ENCODE peak calls at places on chromosomes 13 and 19, in six cellular contexts. I is activated CD4-positive, alpha-beta T cell treated with anti-CD3 and anti-CD28 coated beads, Interleukin-2, amount 50 U/mL, for 4 hours; G is activated T-cell treated with anti-CD3 and anti-CD28 coated beads for 1 hour; F is T-helper 2 cell; L is foreskin keratinocyte; R is AG04450. M is an unnamed sample.

GRCh38 chr13:88887045-88887662 is 1216.0 kb downstream of the SLITRK5 start:
- DNase-seq in G (no peak), F (no peak), L (no peak), R (no peak), I (no peak), M (no peak)

GRCh38 chr19:11088508-11089253 is 582 bp upstream of the LDLR start:
- DNase-seq in G (no peak), R (no peak), I (no peak), F (no peak), L (no peak), M (no peak)

GRCh38 chr19:42028304-42029216 is 34.5 kb upstream of the ATP1A3 start:
- DNase-seq in I (no peak), G (peak), F (no peak), R (no peak), L (no peak), M (no peak)

GRCh38 chr13:76012091-76012721 is 376.1 kb downstream of the LMO7 start:
- DNase-seq in R (no peak), I (no peak), L (no peak), F (no peak), G (no peak), M (no peak)

GRCh38 chr19:18506545-18506944 is 15.3 kb downstream of the ELL start:
- DNase-seq in G (no peak), I (no peak), R (no peak), L (no peak), F (no peak), M (no peak)

GRCh38 chr13:102002271-102002670 is 399.6 kb downstream of the FGF14 start:
- DNase-seq in F (no peak), G (no peak), L (no peak), I (no peak), R (no peak), M (no peak)

GRCh38 chr19:11581740-11582139 is 4.3 kb upstream of the ACP5 start:
- DNase-seq in G (no peak), R (no peak), I (peak), L (no peak), F (no peak), M (no peak)

GRCh38 chr19:31318790-31319189 is 30.4 kb downstream of the TSHZ3 start:
- DNase-seq in I (no peak), G (no peak), R (no peak), F (no peak), L (no peak), M (no peak)

GRCh38 chr13:49348748-49349147 is 95.1 kb downstream of the CAB39L start:
- DNase-seq in L (peak), F (no peak), I (no peak), R (no peak), G (no peak), M (no peak)

GRCh38 chr13:99191900-99192399 is 8.7 kb upstream of the UBAC2 start:
- DNase-seq in G (no peak), R (peak), L (no peak), F (no peak), I (no peak), M (no peak)

GRCh38 chr19:52942371-52943133 is 19.3 kb upstream of the ZNF888 start:
- DNase-seq in I (peak), G (peak), L (peak), R (peak), F (peak), M (peak)

GRCh38 chr19:51777570-51778460 is 16.8 kb downstream of the FPR2 start:
- DNase-seq in F (no peak), R (peak), G (peak), L (peak), I (peak), M (peak)

GRCh38 chr19:40687525-40688016 is 2.9 kb downstream of the NUMBL start:
- DNase-seq in R (no peak), L (no peak), F (no peak), I (no peak), G (no peak), M (no peak)

GRCh38 chr19:49151339-49152217 is 3.6 kb downstream of the HRC start:
- DNase-seq in G (no peak), F (no peak), I (no peak), R (no peak), L (peak), M (peak)

GRCh38 chr13:21590231-21590630 is 13.7 kb downstream of the MICU2 start:
- DNase-seq in I (no peak), F (no peak), R (no peak), G (no peak), L (no peak), M (no peak)

GRCh38 chr19:37594982-37595382 is 306 bp downstream of the ZNF540 start:
- DNase-seq in G (peak), R (peak), F (peak), L (no peak), I (peak), M (peak)

GRCh38 chr13:75761373-75761772 is 125.2 kb downstream of the LMO7 start:
- DNase-seq in I (no peak), L (no peak), R (no peak), G (no peak), F (no peak), M (no peak)

GRCh38 chr13:24071423-24072075 is 89.0 kb upstream of the SPATA13 start:
- DNase-seq in G (no peak), R (no peak), I (no peak), L (no peak), F (no peak), M (no peak)

GRCh38 chr19:58513213-58513693 is 1.5 kb upstream of the SLC27A5 start:
- DNase-seq in F (no peak), R (no peak), L (no peak), G (no peak), I (no peak), M (no peak)

GRCh38 chr19:29432677-29433076 is 93.1 kb upstream of the VSTM2B start:
- DNase-seq in I (no peak), R (no peak), F (no peak), G (no peak), L (no peak), M (no peak)

GRCh38 chr13:93108111-93108581 is 118.5 kb upstream of the GPC6 start:
- DNase-seq in R (no peak), I (no peak), G (no peak), F (no peak), L (no peak), M (no peak)

GRCh38 chr19:42207767-42208259 is 9.7 kb downstream of the DEDD2 start:
- DNase-seq in I (no peak), R (peak), L (peak), F (no peak), G (no peak), M (no peak)

GRCh38 chr19:42634409-42635232 is 39.9 kb upstream of the CEACAM8 start:
- DNase-seq in I (peak), G (no peak), F (no peak), R (no peak), L (peak), M (no peak)

GRCh38 chr13:45749026-45749759 is 47.1 kb downstream of the CBY2 start:
- DNase-seq in G (no peak), L (no peak), R (no peak), F (no peak), I (no peak), M (no peak)

GRCh38 chr19:2477732-2478191 is 1.8 kb downstream of the GADD45B start:
- DNase-seq in G (no peak), F (no peak), I (no peak), R (no peak), L (no peak), M (no peak)

GRCh38 chr13:101473458-101473857 is 21.0 kb downstream of the ITGBL1 start:
- DNase-seq in I (no peak), R (peak), L (peak), F (no peak), G (no peak), M (no peak)

GRCh38 chr13:39269411-39269810 is 231.2 kb downstream of the NHLRC3 start:
- DNase-seq in L (no peak), G (no peak), F (no peak), I (no peak), R (no peak), M (no peak)

GRCh38 chr19:57389730-57390598 is at the start of gene ZNF548:
- DNase-seq in L (peak), R (peak), I (peak), G (peak), F (peak), M (peak)

GRCh38 chr13:81051873-81052272 is 710.9 kb upstream of the SPRY2 start:
- DNase-seq in G (no peak), I (no peak), R (no peak), F (no peak), L (no peak), M (no peak)

M was measured in progenitor cell of endocrine pancreas.